ENCODE peak calls at places on chromosomes 2 and 18, in ten cellular contexts. One of them, this sample, is unnamed.
A peak's percentile ranks its signal among the peaks of the same experiment; 100 is the strongest.

GRCh38 chr2:230131366-230131765 is 62.6 kb upstream of the SLC16A14 start:
- DNase-seq in OCI-LY7: no peak
- DNase-seq in effector memory CD4-positive, alpha-beta T cell: no peak
- DNase-seq in small intestine: no peak
- DNase-seq in A549: no peak
- DNase-seq in left ventricle myocardium inferior: no peak
- DNase-seq in right cardiac atrium: no peak
- DNase-seq in thyroid gland: no peak
- DNase-seq in NT2/D1: no peak
- DNase-seq in GM23248: no peak
- DNase-seq in this sample: no peak

GRCh38 chr18:35478520-35479435 is 19.0 kb downstream of the INO80C start:
- DNase-seq in effector memory CD4-positive, alpha-beta T cell: no peak
- DNase-seq in thyroid gland: peak; percentile 61
- DNase-seq in small intestine: peak; percentile 97
- DNase-seq in left ventricle myocardium inferior: no peak
- DNase-seq in NT2/D1: no peak
- DNase-seq in OCI-LY7: no peak
- DNase-seq in GM23248: peak; percentile 95
- DNase-seq in A549: peak; percentile 82
- DNase-seq in right cardiac atrium: no peak
- DNase-seq in this sample: no peak

GRCh38 chr2:159711562-159712193 is 628 bp upstream of the MARCHF7 start:
- DNase-seq in NT2/D1: no peak
- DNase-seq in OCI-LY7: no peak
- DNase-seq in thyroid gland: no peak
- DNase-seq in GM23248: no peak
- DNase-seq in small intestine: no peak
- DNase-seq in effector memory CD4-positive, alpha-beta T cell: no peak
- DNase-seq in right cardiac atrium: no peak
- DNase-seq in A549: no peak
- DNase-seq in left ventricle myocardium inferior: no peak
- DNase-seq in this sample: no peak

GRCh38 chr2:113712941-113713340 is 43.5 kb downstream of the SLC35F5 start:
- DNase-seq in small intestine: no peak
- DNase-seq in A549: no peak
- DNase-seq in right cardiac atrium: no peak
- DNase-seq in left ventricle myocardium inferior: no peak
- DNase-seq in thyroid gland: no peak
- DNase-seq in GM23248: no peak
- DNase-seq in OCI-LY7: no peak
- DNase-seq in NT2/D1: no peak
- DNase-seq in effector memory CD4-positive, alpha-beta T cell: no peak
- DNase-seq in this sample: no peak

GRCh38 chr18:34158881-34159690 is 65.6 kb downstream of the NOL4 start:
- DNase-seq in NT2/D1: peak; percentile 71
- DNase-seq in effector memory CD4-positive, alpha-beta T cell: no peak
- DNase-seq in right cardiac atrium: peak; percentile 51
- DNase-seq in small intestine: peak; percentile 2
- DNase-seq in A549: no peak
- DNase-seq in GM23248: peak; percentile 10
- DNase-seq in thyroid gland: peak; percentile 24
- DNase-seq in left ventricle myocardium inferior: no peak
- DNase-seq in OCI-LY7: no peak
- DNase-seq in this sample: peak; percentile 10

GRCh38 chr2:205680067-205680466 is 2.2 kb upstream of the NRP2 start:
- DNase-seq in right cardiac atrium: no peak
- DNase-seq in thyroid gland: peak; percentile 50
- DNase-seq in A549: peak; percentile 59
- DNase-seq in NT2/D1: peak; percentile 95
- DNase-seq in left ventricle myocardium inferior: no peak
- DNase-seq in effector memory CD4-positive, alpha-beta T cell: no peak
- DNase-seq in GM23248: peak; percentile 87
- DNase-seq in small intestine: peak; percentile 66
- DNase-seq in OCI-LY7: peak; percentile 88
- DNase-seq in this sample: no peak

GRCh38 chr18:58787750-58788149 is 76.9 kb upstream of the ZNF532 start:
- DNase-seq in GM23248: no peak
- DNase-seq in effector memory CD4-positive, alpha-beta T cell: no peak
- DNase-seq in OCI-LY7: no peak
- DNase-seq in thyroid gland: no peak
- DNase-seq in left ventricle myocardium inferior: peak; percentile 32
- DNase-seq in small intestine: no peak
- DNase-seq in right cardiac atrium: peak; percentile 66
- DNase-seq in NT2/D1: no peak
- DNase-seq in A549: no peak
- DNase-seq in this sample: no peak

GRCh38 chr2:17355608-17356329 is 162.5 kb downstream of the RAD51AP2 start:
- DNase-seq in thyroid gland: no peak
- DNase-seq in left ventricle myocardium inferior: no peak
- DNase-seq in NT2/D1: no peak
- DNase-seq in small intestine: no peak
- DNase-seq in right cardiac atrium: no peak
- DNase-seq in GM23248: no peak
- DNase-seq in effector memory CD4-positive, alpha-beta T cell: no peak
- DNase-seq in A549: peak; percentile 50
- DNase-seq in OCI-LY7: no peak
- DNase-seq in this sample: no peak

GRCh38 chr2:186617771-186618170 is 27.9 kb downstream of the ITGAV start:
- DNase-seq in small intestine: no peak
- DNase-seq in effector memory CD4-positive, alpha-beta T cell: no peak
- DNase-seq in GM23248: no peak
- DNase-seq in NT2/D1: no peak
- DNase-seq in thyroid gland: no peak
- DNase-seq in OCI-LY7: no peak
- DNase-seq in right cardiac atrium: no peak
- DNase-seq in A549: no peak
- DNase-seq in left ventricle myocardium inferior: no peak
- DNase-seq in this sample: no peak

GRCh38 chr2:211512746-211513145 is 956.3 kb downstream of the CPS1 start:
- DNase-seq in effector memory CD4-positive, alpha-beta T cell: no peak
- DNase-seq in NT2/D1: no peak
- DNase-seq in GM23248: no peak
- DNase-seq in right cardiac atrium: no peak
- DNase-seq in left ventricle myocardium inferior: no peak
- DNase-seq in thyroid gland: no peak
- DNase-seq in OCI-LY7: no peak
- DNase-seq in A549: no peak
- DNase-seq in small intestine: no peak
- DNase-seq in this sample: no peak

GRCh38 chr2:17303054-17303453 is 215.2 kb downstream of the RAD51AP2 start:
- DNase-seq in OCI-LY7: no peak
- DNase-seq in GM23248: peak; percentile 52
- DNase-seq in left ventricle myocardium inferior: no peak
- DNase-seq in thyroid gland: no peak
- DNase-seq in effector memory CD4-positive, alpha-beta T cell: no peak
- DNase-seq in right cardiac atrium: no peak
- DNase-seq in A549: no peak
- DNase-seq in small intestine: no peak
- DNase-seq in NT2/D1: no peak
- DNase-seq in this sample: no peak

GRCh38 chr18:79914614-79915160 is 36.8 kb downstream of the SLC66A2 start:
- DNase-seq in thyroid gland: no peak
- DNase-seq in GM23248: no peak
- DNase-seq in A549: no peak
- DNase-seq in OCI-LY7: no peak
- DNase-seq in right cardiac atrium: no peak
- DNase-seq in left ventricle myocardium inferior: no peak
- DNase-seq in effector memory CD4-positive, alpha-beta T cell: no peak
- DNase-seq in NT2/D1: no peak
- DNase-seq in small intestine: no peak
- DNase-seq in this sample: peak; percentile 51

GRCh38 chr2:168403736-168404135 is 52.3 kb upstream of the CERS6 start:
- DNase-seq in thyroid gland: no peak
- DNase-seq in small intestine: no peak
- DNase-seq in GM23248: no peak
- DNase-seq in effector memory CD4-positive, alpha-beta T cell: no peak
- DNase-seq in OCI-LY7: no peak
- DNase-seq in NT2/D1: no peak
- DNase-seq in A549: no peak
- DNase-seq in left ventricle myocardium inferior: no peak
- DNase-seq in right cardiac atrium: no peak
- DNase-seq in this sample: no peak

GRCh38 chr18:24601624-24602023 is 141.2 kb downstream of the HRH4 start:
- DNase-seq in right cardiac atrium: no peak
- DNase-seq in OCI-LY7: no peak
- DNase-seq in NT2/D1: no peak
- DNase-seq in small intestine: peak; percentile 12
- DNase-seq in GM23248: no peak
- DNase-seq in effector memory CD4-positive, alpha-beta T cell: no peak
- DNase-seq in thyroid gland: no peak
- DNase-seq in A549: no peak
- DNase-seq in left ventricle myocardium inferior: no peak
- DNase-seq in this sample: no peak

DNA sequence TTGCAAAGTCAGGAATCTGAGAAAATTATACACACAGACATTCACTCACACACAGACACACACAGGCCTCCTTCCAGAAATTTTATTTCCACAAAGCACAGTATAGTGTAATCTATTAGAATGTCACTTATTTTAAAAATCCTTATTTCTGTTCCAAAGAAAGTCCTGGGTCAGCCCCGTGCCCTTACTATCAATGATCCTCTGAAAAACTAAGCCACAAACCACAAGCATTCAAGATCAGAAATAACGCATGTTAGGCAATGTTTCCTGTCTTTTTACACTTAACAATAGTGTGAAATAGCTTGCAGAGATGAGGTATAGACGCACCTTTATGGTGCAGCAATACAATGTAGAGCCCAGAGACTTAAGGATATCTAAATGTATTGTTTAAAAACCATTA is 25.8 kb downstream of the TBC1D8 start:
- DNase-seq in OCI-LY7: no peak
- DNase-seq in thyroid gland: no peak
- DNase-seq in small intestine: no peak
- DNase-seq in effector memory CD4-positive, alpha-beta T cell: no peak
- DNase-seq in GM23248: peak; percentile 35
- DNase-seq in right cardiac atrium: no peak
- DNase-seq in NT2/D1: no peak
- DNase-seq in A549: no peak
- DNase-seq in left ventricle myocardium inferior: no peak
- DNase-seq in this sample: no peak
- H3K4me3 ChIP-seq in OCI-LY7: no peak overlapping the region
- H3K4me3 ChIP-seq in thyroid gland: no peak overlapping the region
- H3K4me3 ChIP-seq in small intestine: no peak overlapping the region
- H3K4me3 ChIP-seq in effector memory CD4-positive, alpha-beta T cell: no peak overlapping the region
- H3K4me3 ChIP-seq in GM23248: peak overlapping the region; percentile 32
- H3K4me3 ChIP-seq in right cardiac atrium: no peak overlapping the region
- H3K4me3 ChIP-seq in NT2/D1: no peak overlapping the region
- H3K4me3 ChIP-seq in A549: peak overlapping the region; percentile 1
- H3K4me3 ChIP-seq in left ventricle myocardium inferior: peak overlapping the region; percentile 29
- H3K4me3 ChIP-seq in this sample: peak overlapping the region; percentile 31

DNA sequence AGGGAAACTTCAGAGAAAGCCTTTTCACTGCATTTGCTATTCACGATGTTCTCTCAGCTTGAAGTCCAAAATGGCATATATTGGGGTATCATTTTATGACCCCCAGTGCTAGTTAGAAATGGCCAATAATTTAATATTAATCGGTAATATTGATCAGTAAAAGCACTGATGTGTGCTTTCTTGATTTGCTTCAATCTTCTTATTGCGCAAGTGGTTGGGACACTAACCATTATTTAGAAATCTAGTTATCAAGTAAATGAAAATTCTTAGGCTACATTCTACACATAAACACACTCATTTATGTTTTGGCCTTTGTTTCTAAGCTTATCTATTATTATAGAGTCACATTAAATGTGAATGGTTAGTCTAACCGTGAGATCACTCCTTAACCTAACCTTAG is 49.7 kb upstream of the VWC2L start:
- DNase-seq in NT2/D1: no peak
- DNase-seq in effector memory CD4-positive, alpha-beta T cell: no peak
- DNase-seq in right cardiac atrium: no peak
- DNase-seq in thyroid gland: no peak
- DNase-seq in small intestine: no peak
- DNase-seq in OCI-LY7: no peak
- DNase-seq in GM23248: no peak
- DNase-seq in left ventricle myocardium inferior: no peak
- DNase-seq in A549: no peak
- DNase-seq in this sample: no peak
- H3K4me1 ChIP-seq in NT2/D1: no peaks in the 10 kb centered on the region
- H3K4me1 ChIP-seq in effector memory CD4-positive, alpha-beta T cell: no peaks in the 10 kb centered on the region
- H3K4me1 ChIP-seq in right cardiac atrium: no peaks in the 10 kb centered on the region
- H3K4me1 ChIP-seq in thyroid gland: no peaks in the 10 kb centered on the region
- H3K4me1 ChIP-seq in small intestine: no peaks in the 10 kb centered on the region
- H3K4me1 ChIP-seq in OCI-LY7: no peaks in the 10 kb centered on the region
- H3K4me1 ChIP-seq in GM23248: no peaks in the 10 kb centered on the region
- H3K4me1 ChIP-seq in left ventricle myocardium inferior: no peaks in the 10 kb centered on the region
- H3K4me1 ChIP-seq in A549: no peaks in the 10 kb centered on the region
- H3K4me1 ChIP-seq in this sample: no peaks in the 10 kb centered on the region

GRCh38 chr18:76453057-76453561 is 41.9 kb downstream of the ZNF516 start:
- DNase-seq in OCI-LY7: no peak
- DNase-seq in A549: no peak
- DNase-seq in small intestine: no peak
- DNase-seq in thyroid gland: no peak
- DNase-seq in GM23248: no peak
- DNase-seq in NT2/D1: no peak
- DNase-seq in right cardiac atrium: no peak
- DNase-seq in effector memory CD4-positive, alpha-beta T cell: no peak
- DNase-seq in left ventricle myocardium inferior: no peak
- DNase-seq in this sample: no peak
- H3K4me3 ChIP-seq in OCI-LY7: no peak overlapping the region
- H3K4me3 ChIP-seq in A549: no peak overlapping the region
- H3K4me3 ChIP-seq in small intestine: no peak overlapping the region
- H3K4me3 ChIP-seq in thyroid gland: no peak overlapping the region
- H3K4me3 ChIP-seq in GM23248: no peak overlapping the region
- H3K4me3 ChIP-seq in NT2/D1: no peak overlapping the region
- H3K4me3 ChIP-seq in right cardiac atrium: no peak overlapping the region
- H3K4me3 ChIP-seq in effector memory CD4-positive, alpha-beta T cell: no peak overlapping the region
- H3K4me3 ChIP-seq in left ventricle myocardium inferior: no peak overlapping the region
- H3K4me3 ChIP-seq in this sample: peak overlapping the region; percentile 73

GRCh38 chr2:236970656-236971010 is 115.1 kb upstream of the COPS8 start:
- DNase-seq in OCI-LY7: no peak
- DNase-seq in small intestine: no peak
- DNase-seq in GM23248: peak; percentile 73
- DNase-seq in A549: no peak
- DNase-seq in NT2/D1: no peak
- DNase-seq in effector memory CD4-positive, alpha-beta T cell: no peak
- DNase-seq in left ventricle myocardium inferior: no peak
- DNase-seq in right cardiac atrium: no peak
- DNase-seq in thyroid gland: no peak
- DNase-seq in this sample: no peak

GRCh38 chr2:236971919-236972381 is 113.7 kb upstream of the COPS8 start:
- DNase-seq in right cardiac atrium: no peak
- DNase-seq in thyroid gland: no peak
- DNase-seq in A549: no peak
- DNase-seq in GM23248: no peak
- DNase-seq in OCI-LY7: no peak
- DNase-seq in NT2/D1: no peak
- DNase-seq in small intestine: no peak
- DNase-seq in effector memory CD4-positive, alpha-beta T cell: no peak
- DNase-seq in left ventricle myocardium inferior: no peak
- DNase-seq in this sample: peak; percentile 66

GRCh38 chr2:236972491-236973379 is 113.0 kb upstream of the COPS8 start:
- DNase-seq in effector memory CD4-positive, alpha-beta T cell: no peak
- DNase-seq in GM23248: peak; percentile 94
- DNase-seq in A549: peak; percentile 21
- DNase-seq in small intestine: peak; percentile 85
- DNase-seq in NT2/D1: no peak
- DNase-seq in thyroid gland: peak; percentile 57
- DNase-seq in right cardiac atrium: no peak
- DNase-seq in OCI-LY7: no peak
- DNase-seq in left ventricle myocardium inferior: peak; percentile 45
- DNase-seq in this sample: peak; percentile 91

GRCh38 chr2:236969767-236970655 is 115.7 kb upstream of the COPS8 start:
- DNase-seq in left ventricle myocardium inferior: no peak
- DNase-seq in right cardiac atrium: no peak
- DNase-seq in NT2/D1: no peak
- DNase-seq in GM23248: peak; percentile 18
- DNase-seq in small intestine: peak; percentile 4
- DNase-seq in thyroid gland: no peak
- DNase-seq in effector memory CD4-positive, alpha-beta T cell: no peak
- DNase-seq in OCI-LY7: no peak
- DNase-seq in A549: no peak
- DNase-seq in this sample: no peak

GRCh38 chr2:236971131-236971850 is 114.4 kb upstream of the COPS8 start:
- DNase-seq in small intestine: no peak
- DNase-seq in OCI-LY7: no peak
- DNase-seq in left ventricle myocardium inferior: no peak
- DNase-seq in NT2/D1: no peak
- DNase-seq in right cardiac atrium: no peak
- DNase-seq in GM23248: peak; percentile 44
- DNase-seq in thyroid gland: peak; percentile 75
- DNase-seq in effector memory CD4-positive, alpha-beta T cell: no peak
- DNase-seq in A549: no peak
- DNase-seq in this sample: no peak
- H3K4me1 ChIP-seq in small intestine: peaks cover 6% of the 10 kb centered on the region
- H3K4me1 ChIP-seq in OCI-LY7: no peaks in the 10 kb centered on the region
- H3K4me1 ChIP-seq in left ventricle myocardium inferior: peaks cover 14% of the 10 kb centered on the region
- H3K4me1 ChIP-seq in NT2/D1: peaks cover 7% of the 10 kb centered on the region
- H3K4me1 ChIP-seq in right cardiac atrium: peaks cover 3% of the 10 kb centered on the region
- H3K4me1 ChIP-seq in GM23248: peaks cover 15% of the 10 kb centered on the region
- H3K4me1 ChIP-seq in thyroid gland: peaks cover 36% of the 10 kb centered on the region
- H3K4me1 ChIP-seq in effector memory CD4-positive, alpha-beta T cell: peaks cover 36% of the 10 kb centered on the region
- H3K4me1 ChIP-seq in A549: peaks cover 16% of the 10 kb centered on the region
- H3K4me1 ChIP-seq in this sample: no peaks in the 10 kb centered on the region

This sample was measured in psoas muscle.